ENCODE peak calls at places on chromosome 19, in six cellular contexts. I is GM23338, O is A549, C is GM12878, V is SK-N-SH, P is Panc1. H is an unnamed sample.

GRCh38 chr19:10543059-10543419 is 665 bp upstream of the ATG4D start:
- DNase-seq in C (no peak), O (no peak), I (no peak), P (no peak), V (no peak), H (no peak)

GRCh38 chr19:5434970-5435641 is 20.1 kb upstream of the ZNRF4 start:
- DNase-seq in O (peak; percentile 86), C (no peak), P (no peak), I (no peak), V (no peak), H (no peak)

GRCh38 chr19:15672580-15673175 is at the start of gene CYP4F12:
- DNase-seq in V (no peak), C (no peak), I (peak; percentile 17), O (peak; percentile 36), P (no peak), H (no peak)

GRCh38 chr19:19732579-19733501 is at the start of gene ZNF14:
- DNase-seq in V (peak; percentile 98), O (peak; percentile 93), P (peak; percentile 78), I (peak; percentile 99), C (peak; percentile 84), H (peak; percentile 96)

GRCh38 chr19:48341006-48341405 is 15.7 kb downstream of the EMP3 start:
- DNase-seq in P (no peak), I (no peak), O (no peak), C (no peak), V (peak; percentile 24), H (no peak)

GRCh38 chr19:33394006-33394722 is 20.7 kb downstream of the CEBPG start:
- DNase-seq in P (no peak), C (no peak), I (no peak), O (no peak), V (no peak), H (peak; percentile 76)

GRCh38 chr19:33067121-33067520 is 2.4 kb upstream of the RHPN2 start:
- DNase-seq in C (no peak), O (no peak), I (no peak), P (no peak), V (no peak), H (no peak)

GRCh38 chr19:9667898-9668297 is 7.0 kb downstream of the ZNF562 start:
- DNase-seq in I (no peak), V (no peak), O (no peak), C (no peak), P (no peak), H (no peak)

GRCh38 chr19:48946789-48947542 is 7.7 kb upstream of the BAX start:
- DNase-seq in O (no peak), P (no peak), I (no peak), V (no peak), C (no peak), H (no peak)

GRCh38 chr19:14127929-14128509 is 8.4 kb downstream of the ASF1B start:
- DNase-seq in C (peak; percentile 49), I (no peak), P (no peak), V (no peak), O (no peak), H (no peak)

GRCh38 chr19:11948646-11949045 is 16.2 kb upstream of the ZNF763 start:
- DNase-seq in I (no peak), O (no peak), V (no peak), P (no peak), C (no peak), H (no peak)

GRCh38 chr19:5809053-5809452 is 4.2 kb downstream of the NRTN start:
- DNase-seq in P (no peak), V (no peak), I (no peak), C (no peak), O (no peak), H (peak; percentile 62)

GRCh38 chr19:29506619-29506911 is 19.2 kb upstream of the VSTM2B start:
- DNase-seq in V (no peak), C (no peak), P (no peak), O (no peak), I (no peak), H (no peak)

GRCh38 chr19:11451942-11452813 is 16.7 kb downstream of the PRKCSH start:
- DNase-seq in P (no peak), I (peak; percentile 59), O (no peak), V (peak; percentile 62), C (no peak), H (no peak)

GRCh38 chr19:18479964-18480723 is 41.7 kb downstream of the ELL start:
- DNase-seq in C (no peak), P (no peak), V (no peak), O (no peak), I (no peak), H (no peak)

GRCh38 chr19:57903298-57904174 is 12.9 kb downstream of the ZNF417 start:
- DNase-seq in C (no peak), O (peak; percentile 13), I (peak; percentile 73), V (peak; percentile 42), P (no peak), H (no peak)

GRCh38 chr19:17109962-17110598 is 34.5 kb downstream of the MYO9B start:
- DNase-seq in V (no peak), C (peak; percentile 72), I (no peak), P (no peak), O (no peak), H (peak; percentile 97)

GRCh38 chr19:40331052-40331451 is 17.1 kb downstream of the C19orf47 start:
- DNase-seq in O (no peak), V (no peak), C (no peak), I (no peak), P (no peak), H (no peak)

GRCh38 chr19:10835089-10835753 is 791 bp downstream of the TMED1 start:
- DNase-seq in V (no peak), I (no peak), P (no peak), C (no peak), O (peak; percentile 94), H (no peak)

GRCh38 chr19:9848060-9848459 is 12.9 kb downstream of the PIN1 start:
- DNase-seq in I (peak; percentile 72), V (peak; percentile 81), O (no peak), C (no peak), P (no peak), H (no peak)

GRCh38 chr19:7930765-7931164 is 4.8 kb upstream of the CTXN1 start:
- DNase-seq in C (no peak), P (no peak), V (no peak), I (no peak), O (no peak), H (no peak)

GRCh38 chr19:32317045-32317444 is 28.4 kb upstream of the ZNF507 start:
- DNase-seq in V (no peak), I (peak; percentile 31), P (no peak), O (no peak), C (no peak), H (no peak)

GRCh38 chr19:14004619-14005380 is 1.3 kb downstream of the RFX1 start:
- DNase-seq in C (peak; percentile 34), I (no peak), O (no peak), V (no peak), P (no peak), H (peak; percentile 85)

GRCh38 chr19:53969366-53969765 is 6.6 kb downstream of the CACNG8 start:
- DNase-seq in V (no peak), O (no peak), I (no peak), P (no peak), C (no peak), H (no peak)

GRCh38 chr19:10987621-10988297 is 26.9 kb downstream of the SMARCA4 start:
- DNase-seq in I (no peak), P (no peak), V (no peak), C (no peak), O (no peak), H (no peak)

GRCh38 chr19:45171211-45171623 is 6.8 kb downstream of the TRAPPC6A start:
- DNase-seq in V (no peak), C (no peak), O (no peak), P (no peak), I (no peak), H (no peak)
- TF ChIP-seq REST in V (no peak), C (no peak), O (no peak), P (no peak), I (no peak), H (no peak)

DNA sequence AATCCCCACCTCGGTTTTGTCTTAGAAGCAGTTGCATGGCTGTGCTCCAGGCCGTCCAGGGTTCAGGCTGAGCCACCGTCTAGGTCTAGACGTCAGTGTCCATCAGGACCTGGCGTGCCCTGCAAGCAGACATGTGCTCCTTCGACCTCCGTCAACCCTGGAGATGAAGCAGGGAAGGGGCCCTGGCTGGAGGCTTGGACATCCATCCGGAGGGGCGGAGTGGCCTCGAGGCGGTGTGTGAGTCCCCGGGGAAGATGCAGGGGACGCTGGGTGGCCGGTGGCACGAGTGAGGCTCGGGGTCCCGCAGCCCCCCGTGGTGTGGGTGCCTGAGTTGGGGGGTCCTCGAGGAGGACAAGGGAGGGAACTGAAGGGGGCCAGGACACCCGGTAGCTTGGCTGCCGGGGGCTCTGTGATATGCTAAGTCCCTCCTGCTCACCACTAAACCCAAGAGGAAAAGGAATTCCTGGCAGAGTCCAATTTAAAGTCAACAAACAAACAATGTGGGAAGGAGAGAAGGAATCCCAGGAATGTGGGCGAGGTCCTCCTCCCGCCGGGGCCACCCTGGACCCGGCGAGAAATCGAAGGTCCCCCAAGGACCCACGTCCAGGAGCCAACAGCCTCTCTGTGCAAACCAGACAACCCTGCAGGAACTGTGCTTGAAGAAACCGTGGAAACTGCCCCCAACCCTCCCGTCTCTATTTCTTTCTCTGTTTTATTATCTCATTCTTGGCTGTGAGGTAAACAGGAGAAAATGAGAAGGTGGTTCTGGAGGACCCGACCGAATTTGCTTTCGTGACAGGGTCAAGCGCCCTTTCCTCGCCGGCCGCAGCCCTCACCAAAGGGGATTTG is 14.8 kb upstream of the PTBP1 start:
- DNase-seq in C (no peak), O (peak; percentile 47), I (peak; percentile 94), P (no peak), V (no peak), H (no peak)
- TF ChIP-seq REST in C (no peak), O (no peak), I (no peak), P (no peak), V (no peak), H (no peak)

DNA sequence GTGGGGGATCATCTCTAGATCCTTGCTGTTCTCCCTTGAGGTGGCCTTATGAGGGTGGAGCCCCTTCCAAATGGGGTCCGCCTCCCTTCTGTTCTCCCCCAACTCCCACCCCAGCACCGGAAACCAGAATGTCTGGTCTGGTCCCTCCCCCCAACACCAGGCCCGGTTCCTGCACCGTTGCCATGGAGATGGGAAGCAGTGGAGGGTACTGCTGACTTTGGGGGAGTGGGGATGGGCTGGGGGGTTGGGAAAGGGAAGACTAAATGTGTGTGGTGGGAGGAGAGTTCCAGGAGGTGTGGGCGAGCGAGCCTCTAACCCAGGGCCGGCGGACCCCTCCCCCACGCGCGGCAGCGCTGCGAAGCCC is 1.7 kb downstream of the SHANK1 start:
- DNase-seq in I (peak; percentile 81), V (peak; percentile 59), C (no peak), O (no peak), P (no peak), H (no peak)
- TF ChIP-seq REST in I (no peak), V (no peak), C (no peak), O (no peak), P (no peak), H (no peak)

DNA sequence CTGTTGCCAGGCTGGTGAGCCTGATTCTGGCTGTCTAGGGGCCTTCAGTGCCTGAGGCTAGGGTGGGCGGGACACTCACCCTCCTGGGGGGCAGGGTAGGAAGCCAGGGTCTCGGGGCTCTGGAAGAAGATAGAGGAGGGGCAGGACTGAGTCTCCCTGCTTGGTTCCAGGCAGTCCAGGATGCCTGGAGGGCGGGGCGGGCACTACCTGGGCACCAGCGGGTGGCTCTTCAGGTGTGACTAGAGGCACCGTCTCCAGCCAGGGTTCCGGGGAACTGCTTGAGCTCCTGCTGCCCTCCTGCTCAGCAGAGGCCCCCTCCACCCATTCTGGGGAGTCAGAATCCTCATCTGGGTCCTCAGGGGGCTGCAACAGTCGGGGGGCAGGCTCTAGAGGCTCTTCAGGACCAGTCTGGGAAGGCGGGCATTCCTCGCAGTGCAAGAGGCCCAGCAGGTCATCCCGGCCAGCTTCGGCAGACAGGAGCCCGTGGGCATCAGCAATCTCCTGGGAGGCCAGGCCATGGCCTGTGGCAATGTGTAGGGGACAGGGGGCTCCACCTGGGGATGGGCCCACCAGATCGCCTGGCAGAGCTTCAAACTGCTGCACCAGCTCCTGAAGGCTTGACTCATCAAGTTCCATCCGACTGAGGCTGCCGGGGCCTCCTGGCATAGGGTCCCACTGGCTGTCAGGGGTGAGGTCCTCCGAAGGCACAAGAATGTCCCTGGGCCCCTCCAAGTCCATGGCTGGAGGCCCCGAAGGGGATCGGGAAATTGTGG is 1.8 kb downstream of the APBA3 start:
- DNase-seq in O (no peak), P (no peak), C (no peak), I (no peak), V (no peak), H (no peak)
- TF ChIP-seq REST in O (no peak), P (no peak), C (no peak), I (no peak), V (no peak), H (no peak)

H was measured in HL-60.